ENCODE peak calls at places on chromosomes 11 and 22, in seven cellular contexts. D, Z, V, L, M, K and O are unnamed samples.

GRCh38 chr11:76668362-76669155 is 2.0 kb downstream of the LRRC32 start:
- DNase-seq in M (no peak), D (no peak), L (no peak), Z (no peak), V (no peak), K (no peak), O (no peak)

GRCh38 chr11:67396587-67397398 is 4.9 kb downstream of the PPP1CA start:
- DNase-seq in M (no peak), D (no peak), L (no peak), K (no peak), V (no peak), Z (no peak), O (no peak)

GRCh38 chr11:37657645-37658044 is 1059.6 kb upstream of the RAG2 start:
- DNase-seq in Z (no peak), V (no peak), K (no peak), M (no peak), D (no peak), L (no peak), O (no peak)

GRCh38 chr11:86809561-86809960 is 9.2 kb downstream of the PRSS23 start:
- DNase-seq in L (no peak), D (no peak), V (no peak), K (no peak), M (no peak), Z (no peak), O (no peak)

GRCh38 chr22:42800731-42801536 is 56.1 kb downstream of the ARFGAP3 start:
- DNase-seq in L (no peak), V (no peak), Z (no peak), D (no peak), K (no peak), M (peak), O (no peak)

GRCh38 chr11:73359341-73359740 is 16.9 kb upstream of the RELT start:
- DNase-seq in K (no peak), M (peak), Z (no peak), D (no peak), L (no peak), V (no peak), O (no peak)

GRCh38 chr22:42016111-42016510 is 17.5 kb downstream of the WBP2NL start:
- DNase-seq in D (no peak), Z (no peak), L (no peak), K (no peak), V (no peak), M (no peak), O (no peak)

GRCh38 chr22:33440756-33441155 is 382.6 kb upstream of the SYN3 start:
- DNase-seq in D (no peak), M (no peak), Z (no peak), V (no peak), L (peak), K (no peak), O (no peak)

GRCh38 chr22:40982482-40983385 is 31.6 kb downstream of the RBX1 start:
- DNase-seq in L (no peak), D (no peak), K (no peak), Z (no peak), M (no peak), V (no peak), O (no peak)

GRCh38 chr11:62925745-62926668 is 4.8 kb upstream of the CHRM1 start:
- DNase-seq in M (no peak), V (no peak), L (no peak), Z (no peak), K (no peak), D (no peak), O (no peak)

GRCh38 chr22:23010430-23010829 is 59.9 kb upstream of the GNAZ start:
- DNase-seq in V (no peak), K (no peak), D (no peak), M (no peak), L (no peak), Z (no peak), O (no peak)

GRCh38 chr11:120929664-120930154 is 94.2 kb upstream of the TBCEL start:
- DNase-seq in K (no peak), M (peak), Z (peak), V (peak), L (peak), D (peak), O (peak)

GRCh38 chr11:8584096-8584495 is 9.9 kb downstream of the STK33 start:
- DNase-seq in D (no peak), Z (no peak), K (no peak), M (no peak), L (peak), V (no peak), O (no peak)

GRCh38 chr11:69035959-69036340 is 12.8 kb upstream of the TPCN2 start:
- DNase-seq in D (no peak), V (no peak), Z (no peak), K (no peak), M (peak), L (no peak), O (no peak)

GRCh38 chr11:14413307-14414072 is 54.5 kb upstream of the RRAS2 start:
- DNase-seq in M (no peak), L (no peak), K (no peak), D (no peak), Z (no peak), V (peak), O (no peak)

GRCh38 chr11:123903932-123904331 is 2.0 kb downstream of the OR8D4 start:
- DNase-seq in L (no peak), K (no peak), Z (no peak), D (no peak), V (no peak), M (no peak), O (no peak)

GRCh38 chr11:114928260-114928870 is 250.0 kb downstream of the NXPE2 start:
- DNase-seq in V (no peak), D (no peak), M (no peak), K (no peak), Z (no peak), L (no peak), O (no peak)

GRCh38 chr22:17314472-17314871 is 54.8 kb upstream of the CECR2 start:
- DNase-seq in L (no peak), M (no peak), D (no peak), K (no peak), Z (no peak), V (no peak), O (no peak)

GRCh38 chr11:93031386-93031785 is 61.9 kb downstream of the MTNR1B start:
- DNase-seq in K (no peak), Z (no peak), M (no peak), V (no peak), L (no peak), D (no peak), O (no peak)

GRCh38 chr22:20243545-20244249 is 24.4 kb downstream of the RTN4R start:
- DNase-seq in V (peak), L (peak), Z (no peak), M (peak), D (peak), K (peak), O (peak)

GRCh38 chr22:44735518-44736428 is 16.6 kb upstream of the ARHGAP8 start:
- DNase-seq in Z (peak), L (peak), V (no peak), M (peak), D (peak), K (no peak), O (peak)

GRCh38 chr22:45584121-45584570 is 81.5 kb downstream of the FBLN1 start:
- DNase-seq in D (no peak), M (no peak), K (no peak), V (peak), Z (no peak), L (no peak), O (no peak)

GRCh38 chr11:95419915-95420314 is 188.9 kb upstream of the SESN3 start:
- DNase-seq in L (peak), D (no peak), V (peak), K (no peak), Z (no peak), M (no peak), O (no peak)